ENCODE peak calls at places on chromosome 6, in eight cellular contexts. L, F, B, W, J, V, C and I are unnamed samples.

GRCh38 chr6:158283304-158284005 is 28.8 kb upstream of the TULP4 start:
- DNase-seq in C (no peak), J (no peak), W (no peak), L (no peak), F (no peak), B (no peak), V (no peak), I (no peak)

GRCh38 chr6:129863664-129864063 is 2.5 kb upstream of the TMEM244 start:
- DNase-seq in W (no peak), V (no peak), J (peak), L (no peak), F (no peak), C (no peak), B (no peak), I (no peak)

GRCh38 chr6:136464874-136465273 is 85.3 kb downstream of the MAP7 start:
- DNase-seq in J (no peak), V (no peak), W (no peak), B (no peak), L (no peak), C (no peak), F (no peak), I (no peak)

GRCh38 chr6:166167258-166167731 is 356 bp downstream of the TBXT start:
- DNase-seq in V (no peak), W (no peak), C (no peak), J (no peak), L (no peak), F (no peak), B (no peak), I (no peak)

GRCh38 chr6:14396826-14397517 is 279.4 kb downstream of the CD83 start:
- DNase-seq in J (no peak), F (peak), C (no peak), V (no peak), B (peak), W (no peak), L (peak), I (no peak)

GRCh38 chr6:148175511-148176188 is 167.0 kb upstream of the SASH1 start:
- DNase-seq in L (no peak), B (no peak), W (no peak), V (no peak), F (no peak), J (no peak), C (no peak), I (no peak)

GRCh38 chr6:21987501-21987957 is 309.3 kb downstream of the PRL start:
- DNase-seq in B (peak), L (peak), J (peak), F (peak), C (peak), V (peak), W (peak), I (no peak)

GRCh38 chr6:47836046-47836445 is 54.2 kb downstream of the OPN5 start:
- DNase-seq in B (no peak), J (no peak), V (no peak), C (no peak), W (no peak), L (no peak), F (no peak), I (no peak)

GRCh38 chr6:158500016-158500735 is 59.7 kb upstream of the TMEM181 start:
- DNase-seq in C (no peak), F (no peak), V (no peak), W (no peak), L (no peak), J (no peak), B (no peak), I (no peak)

GRCh38 chr6:139114741-139115140 is 20.1 kb upstream of the HECA start:
- DNase-seq in V (no peak), C (no peak), B (no peak), W (no peak), F (no peak), J (no peak), L (no peak), I (no peak)

GRCh38 chr6:141956868-141957267 is 175.9 kb upstream of the GJE1 start:
- DNase-seq in W (no peak), B (no peak), F (no peak), J (no peak), C (no peak), L (no peak), V (no peak), I (no peak)

GRCh38 chr6:9398794-9399373 is 963.5 kb upstream of the SLC35B3 start:
- DNase-seq in B (no peak), J (no peak), V (no peak), L (no peak), C (no peak), F (no peak), W (peak), I (no peak)

GRCh38 chr6:88650029-88650619 is 313.3 kb downstream of the RNGTT start:
- DNase-seq in J (no peak), V (no peak), L (no peak), W (no peak), B (no peak), C (no peak), F (no peak), I (no peak)

GRCh38 chr6:128139519-128139918 is 238.7 kb upstream of the THEMIS start:
- DNase-seq in B (no peak), C (peak), F (no peak), L (no peak), V (no peak), W (no peak), J (no peak), I (peak)

GRCh38 chr6:41706876-41707564 is 28.4 kb downstream of the TFEB start:
- DNase-seq in W (no peak), L (no peak), F (no peak), C (no peak), V (peak), J (no peak), B (no peak), I (no peak)

GRCh38 chr6:157148391-157149323 is 174.7 kb downstream of the TMEM242 start:
- DNase-seq in B (peak), L (no peak), W (peak), V (peak), J (peak), C (no peak), F (peak), I (peak)

GRCh38 chr6:114084327-114084890 is 113.5 kb upstream of the HDAC2 start:
- DNase-seq in W (no peak), F (no peak), J (no peak), B (no peak), V (no peak), L (no peak), C (no peak), I (no peak)

GRCh38 chr6:47932575-47932974 is 150.7 kb downstream of the OPN5 start:
- DNase-seq in F (no peak), L (no peak), B (peak), C (no peak), V (no peak), W (no peak), J (no peak), I (no peak)

GRCh38 chr6:52739134-52739533 is 24.1 kb downstream of the GSTA2 start:
- DNase-seq in B (no peak), W (no peak), V (no peak), F (no peak), L (no peak), C (no peak), J (no peak), I (no peak)

GRCh38 chr6:157670466-157671186 is 152.4 kb upstream of the SNX9 start:
- DNase-seq in V (peak), L (no peak), W (no peak), C (no peak), J (no peak), B (no peak), F (no peak), I (no peak)

GRCh38 chr6:26445934-26446667 is 5.8 kb downstream of the BTN3A3 start:
- DNase-seq in B (no peak), L (no peak), W (no peak), C (no peak), J (no peak), V (no peak), F (no peak), I (no peak)

GRCh38 chr6:165729307-165729936 is 66.4 kb upstream of the PDE10A start:
- DNase-seq in C (peak), L (peak), W (no peak), V (no peak), F (peak), B (peak), J (peak), I (peak)

GRCh38 chr6:166045173-166045957 is 122.3 kb downstream of the TBXT start:
- DNase-seq in C (no peak), L (no peak), B (no peak), J (no peak), W (no peak), F (no peak), V (no peak), I (no peak)

GRCh38 chr6:161011509-161012480 is 20.2 kb downstream of the MAP3K4 start:
- DNase-seq in C (no peak), L (no peak), F (no peak), W (no peak), J (no peak), B (no peak), V (no peak), I (no peak)

GRCh38 chr6:21905531-21905930 is 312.0 kb downstream of the SOX4 start:
- DNase-seq in F (no peak), B (no peak), J (no peak), V (no peak), W (no peak), L (no peak), C (no peak), I (no peak)

GRCh38 chr6:158377866-158378265 is 65.6 kb downstream of the TULP4 start:
- DNase-seq in F (no peak), V (no peak), C (no peak), B (no peak), J (no peak), L (no peak), W (peak), I (no peak)

GRCh38 chr6:111984516-111985201 is 69.2 kb upstream of the CCN6 start:
- DNase-seq in C (no peak), V (no peak), B (no peak), F (no peak), J (no peak), L (no peak), W (no peak), I (no peak)

GRCh38 chr6:41846666-41847237 is 48.4 kb downstream of the USP49 start:
- DNase-seq in W (peak), V (peak), F (peak), C (peak), J (peak), B (peak), L (peak), I (peak)

DNA sequence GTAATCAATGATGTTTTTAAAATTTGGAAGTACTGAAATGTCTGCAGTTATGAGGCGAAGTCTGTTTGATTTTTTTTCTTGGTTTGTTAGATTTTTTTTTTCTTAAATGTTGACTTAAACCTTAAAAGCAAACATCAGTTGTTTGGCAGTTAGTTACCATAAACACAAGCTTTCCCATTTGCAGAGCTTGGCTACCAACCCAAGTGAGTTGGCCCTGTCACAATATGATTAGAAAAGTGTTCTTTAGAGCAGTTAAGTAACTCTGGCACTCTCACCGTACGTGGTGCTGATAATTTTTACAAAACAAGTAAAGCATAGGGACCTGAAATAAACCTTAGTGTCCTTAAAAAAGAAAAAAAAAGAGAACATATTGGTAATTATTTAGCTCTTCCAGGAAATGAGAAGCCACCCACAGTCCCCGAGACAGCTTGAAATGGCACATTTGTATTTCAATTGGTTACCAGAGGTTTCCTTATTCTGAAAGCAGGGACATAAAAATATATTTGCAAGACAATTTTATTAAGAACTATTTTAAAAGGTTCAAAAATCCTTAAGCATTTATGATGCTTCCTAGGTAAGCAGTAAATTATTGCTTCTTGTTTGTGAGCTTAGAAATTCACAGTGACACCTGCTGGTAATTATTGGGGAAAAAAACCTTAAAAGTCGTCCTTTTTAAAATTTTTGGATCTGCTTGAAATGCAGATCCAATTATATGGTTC is 3.9 kb downstream of the HEY2 start:
- DNase-seq in V (no peak), C (peak), B (no peak), W (no peak), J (peak), L (no peak), F (no peak), I (no peak)
- TF ChIP-seq CTCF in V (no peak), C (peak), B (peak), W (peak), J (peak), L (no peak), F (peak), I (peak)

GRCh38 chr6:32439708-32440214 is at the start of gene HLA-DRA:
- DNase-seq in L (peak), B (no peak), W (no peak), F (no peak), V (no peak), C (peak), J (peak), I (no peak)
- TF ChIP-seq POLR2AphosphoS5 in L (no peak), B (peak), W (peak), F (peak), V (peak), C (no peak), J (no peak), I (no peak)

GRCh38 chr6:2579241-2579761 is 171.4 kb downstream of the MYLK4 start:
- DNase-seq in W (no peak), V (no peak), J (no peak), B (no peak), L (no peak), F (no peak), C (no peak), I (no peak)

GRCh38 chr6:2581611-2582010 is 169.1 kb downstream of the MYLK4 start:
- DNase-seq in W (no peak), V (no peak), L (no peak), F (no peak), C (no peak), B (no peak), J (no peak), I (no peak)

GRCh38 chr6:2578729-2579128 is 172.0 kb downstream of the MYLK4 start:
- DNase-seq in F (no peak), B (no peak), V (no peak), C (no peak), L (no peak), J (no peak), W (no peak), I (no peak)

GRCh38 chr6:2580996-2581395 is 169.7 kb downstream of the MYLK4 start:
- DNase-seq in J (no peak), V (no peak), C (no peak), W (no peak), F (no peak), L (no peak), B (no peak), I (no peak)

GRCh38 chr6:2579789-2580570 is 170.7 kb downstream of the MYLK4 start:
- DNase-seq in F (no peak), J (no peak), B (no peak), L (no peak), V (no peak), C (no peak), W (no peak), I (no peak)
- H3K4me3 ChIP-seq in F (no peak), J (no peak), B (no peak), L (no peak), V (no peak), C (no peak), W (no peak), I (no peak)

DNA sequence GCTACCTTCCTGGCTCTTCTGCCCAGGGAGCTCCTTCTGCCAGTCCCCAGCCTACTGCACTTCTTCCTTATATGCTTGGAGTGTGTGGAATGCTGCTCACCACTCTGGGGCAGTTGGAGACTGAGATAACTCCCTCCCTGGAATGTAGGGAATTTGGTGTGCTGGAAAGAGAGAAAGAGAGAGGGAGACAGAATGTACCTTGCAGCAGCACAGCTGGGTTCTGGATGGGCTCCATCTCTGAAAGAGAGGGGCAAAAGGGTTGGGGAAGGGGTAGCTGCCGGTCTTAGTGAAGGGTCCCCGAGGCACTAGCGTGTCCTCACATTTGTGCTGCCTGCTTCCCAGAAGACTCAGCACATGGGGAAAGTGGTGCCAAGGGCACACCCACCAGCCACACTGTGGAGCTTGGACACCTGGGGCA is 40.2 kb upstream of the DDR1 start:
- DNase-seq in J (no peak), W (no peak), C (peak), L (no peak), V (no peak), F (no peak), B (no peak), I (no peak)
- TF ChIP-seq CTCF in J (no peak), W (no peak), C (peak), L (no peak), V (no peak), F (no peak), B (no peak), I (no peak)

GRCh38 chr6:30265594-30265993 is 52.4 kb upstream of the TRIM26 start:
- DNase-seq in B (no peak), V (no peak), W (no peak), L (no peak), J (no peak), C (no peak), F (no peak), I (no peak)

GRCh38 chr6:30265166-30265565 is 52.0 kb upstream of the TRIM26 start:
- DNase-seq in W (no peak), F (no peak), V (no peak), C (no peak), L (no peak), B (no peak), J (no peak), I (no peak)

GRCh38 chr6:30267423-30267822 is 54.2 kb upstream of the TRIM26 start:
- DNase-seq in W (no peak), J (no peak), V (no peak), C (no peak), B (no peak), F (no peak), L (no peak), I (no peak)

GRCh38 chr6:30263734-30264133 is 50.5 kb upstream of the TRIM26 start:
- DNase-seq in B (no peak), V (no peak), L (no peak), J (no peak), W (no peak), F (no peak), C (no peak), I (no peak)

GRCh38 chr6:30264731-30265130 is 51.5 kb upstream of the TRIM26 start:
- DNase-seq in F (no peak), W (no peak), B (no peak), J (no peak), C (no peak), L (no peak), V (no peak), I (no peak)
- TF ChIP-seq POLR2AphosphoS5 in F (no peak), W (no peak), B (no peak), J (no peak), C (no peak), L (no peak), V (no peak), I (no peak)

DNA sequence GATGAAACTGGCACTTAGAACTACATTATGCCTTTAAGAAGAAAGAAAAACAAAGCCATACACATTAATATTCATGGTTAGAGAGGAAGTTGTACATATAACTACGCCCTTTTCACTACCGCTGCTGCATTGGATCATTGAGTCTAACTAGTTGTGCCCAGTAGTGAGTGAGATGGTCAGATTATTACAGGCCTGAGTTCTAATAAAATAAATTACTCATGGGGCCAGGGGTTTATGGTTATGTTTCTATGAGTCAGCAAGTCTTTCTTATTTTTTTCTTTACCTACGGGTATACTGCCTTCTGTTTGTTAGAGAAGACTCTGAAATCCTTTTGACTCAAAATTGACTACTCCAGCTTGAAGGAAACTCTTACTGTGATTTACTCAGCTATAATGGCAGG is 11.5 kb downstream of the RIOK1 start:
- DNase-seq in V (no peak), C (no peak), L (no peak), J (no peak), B (no peak), F (no peak), W (no peak), I (no peak)
- H3K4me3 ChIP-seq in V (no peak), C (no peak), L (no peak), J (no peak), B (no peak), F (no peak), W (no peak), I (no peak)

GRCh38 chr6:13117561-13117960 is 210.8 kb downstream of the TBC1D7 start:
- DNase-seq in B (no peak), L (no peak), C (no peak), W (no peak), V (no peak), F (no peak), J (no peak), I (no peak)

GRCh38 chr6:13119549-13119948 is 208.8 kb downstream of the TBC1D7 start:
- DNase-seq in F (no peak), W (no peak), J (no peak), L (no peak), C (no peak), V (no peak), B (no peak), I (no peak)

GRCh38 chr6:13116155-13116554 is 212.2 kb downstream of the TBC1D7 start:
- DNase-seq in J (no peak), C (no peak), V (no peak), W (no peak), L (no peak), B (no peak), F (no peak), I (no peak)

DNA sequence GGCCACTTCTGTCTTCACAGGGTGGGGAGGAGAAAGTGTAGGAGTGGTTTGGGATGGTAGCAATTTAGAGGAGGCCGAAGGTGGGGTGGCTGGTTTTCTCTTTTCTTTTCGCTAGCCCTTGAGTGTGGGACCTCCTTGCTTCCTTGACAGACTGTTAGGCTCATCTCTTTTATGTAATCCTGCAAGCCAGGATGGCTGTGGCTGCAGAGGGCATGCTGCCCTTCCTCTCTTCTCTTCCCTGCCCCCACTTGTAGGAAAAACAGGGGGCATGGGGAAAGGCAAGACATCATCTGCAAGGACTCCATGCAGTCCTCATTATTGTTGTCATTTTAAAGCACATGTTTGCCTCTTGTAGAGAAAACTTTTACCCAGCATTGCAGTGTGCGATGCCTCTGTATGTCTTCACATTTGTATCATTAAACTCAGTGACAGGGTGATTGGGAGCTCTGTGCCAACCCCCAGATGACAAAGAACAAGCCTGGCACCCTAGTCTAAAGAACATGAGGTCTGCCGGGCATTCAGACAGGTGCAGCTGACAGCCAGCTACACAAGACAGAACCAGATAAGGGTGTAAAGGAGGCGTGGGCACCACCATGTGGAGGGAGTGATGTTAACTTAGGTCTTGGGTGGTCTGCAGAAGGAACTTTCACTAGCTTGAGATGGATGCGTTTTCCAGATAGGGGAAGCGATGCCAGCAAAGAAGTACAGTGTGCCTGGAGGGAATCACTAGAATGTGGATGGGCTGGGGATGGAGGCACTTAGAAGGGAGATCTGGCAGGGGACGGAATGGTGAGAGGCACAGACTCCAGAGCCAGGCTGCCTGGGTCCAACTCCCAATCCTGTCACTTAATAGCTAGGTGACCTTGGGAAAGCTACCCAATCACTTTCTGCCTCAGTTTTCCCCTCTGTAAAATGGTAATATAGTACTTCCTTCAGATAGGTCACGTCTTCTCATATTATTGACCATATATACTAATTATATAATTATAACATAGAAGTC is 207.6 kb downstream of the TBC1D7 start:
- DNase-seq in C (no peak), L (no peak), W (no peak), J (no peak), B (no peak), V (no peak), F (no peak), I (no peak)
- TF ChIP-seq CTCF in C (no peak), L (no peak), W (no peak), J (no peak), B (no peak), V (no peak), F (no peak), I (no peak)

GRCh38 chr6:106077170-106077569 is 9.0 kb upstream of the PRDM1 start:
- DNase-seq in C (no peak), W (no peak), L (no peak), V (no peak), B (no peak), F (no peak), J (no peak), I (no peak)
- TF ChIP-seq POLR2AphosphoS5 in C (no peak), W (no peak), L (no peak), V (no peak), B (no peak), F (no peak), J (no peak), I (no peak)